ENCODE peak calls at places on chromosomes 16 and 17, in five cellular contexts. O is endothelial cell of umbilical vein, F is sigmoid colon, G is HCT116, U is aorta. W is an unnamed sample. For H3K4me1, the result is how much of the 10 kb centered on the place peaks cover.

GRCh38 chr16:56878455-56878854 is 13.4 kb downstream of the SLC12A3 start:
- DNase-seq in O (no peak), F (no peak), G (no peak), U (no peak), W (no peak)

GRCh38 chr17:61201211-61201610 is 198.4 kb upstream of the TBX2 start:
- DNase-seq in O (no peak), F (no peak), G (no peak), U (no peak), W (no peak)

GRCh38 chr16:77223184-77223583 is 24.0 kb downstream of the SYCE1L start:
- DNase-seq in O (no peak), F (no peak), G (no peak), U (no peak), W (no peak)

GRCh38 chr17:78944956-78945355 is 19.8 kb upstream of the TIMP2 start:
- DNase-seq in O (no peak), F (peak), G (no peak), U (no peak), W (no peak)

GRCh38 chr17:17690156-17690737 is 9.0 kb downstream of the RAI1 start:
- DNase-seq in O (no peak), F (no peak), G (no peak), U (no peak), W (no peak)

GRCh38 chr16:70696952-70697600 is 11.2 kb upstream of the MTSS2 start:
- DNase-seq in O (no peak), F (no peak), G (no peak), U (no peak), W (peak)

GRCh38 chr16:19102187-19102872 is 11.4 kb upstream of the ITPRIPL2 start:
- DNase-seq in O (no peak), F (no peak), G (no peak), U (no peak), W (no peak)

GRCh38 chr17:54901230-54901847 is 687 bp downstream of the TOM1L1 start:
- DNase-seq in O (no peak), F (no peak), G (peak), U (no peak), W (no peak)

GRCh38 chr17:48542114-48542955 is 2.6 kb downstream of the HOXB2 start:
- DNase-seq in O (peak), F (no peak), G (no peak), U (no peak), W (no peak)

GRCh38 chr17:59914274-59914854 is 21.4 kb downstream of the RPS6KB1 start:
- DNase-seq in O (peak), F (no peak), G (peak), U (no peak), W (no peak)

GRCh38 chr17:73717690-73718089 is 73.4 kb upstream of the SDK2 start:
- DNase-seq in O (no peak), F (no peak), G (no peak), U (no peak), W (no peak)

GRCh38 chr17:72556944-72557826 is 436.4 kb downstream of the SOX9 start:
- DNase-seq in O (peak), F (no peak), G (peak), U (peak), W (peak)

GRCh38 chr16:48432136-48432535 is 46.9 kb upstream of the SIAH1 start:
- DNase-seq in O (no peak), F (no peak), G (no peak), U (no peak), W (no peak)

GRCh38 chr17:81867123-81867951 is 3.8 kb downstream of the ARHGDIA start:
- DNase-seq in O (no peak), F (no peak), G (no peak), U (no peak), W (no peak)

GRCh38 chr17:55144518-55144917 is 120.2 kb upstream of the HLF start:
- DNase-seq in O (no peak), F (no peak), G (no peak), U (no peak), W (no peak)

GRCh38 chr16:72203401-72203800 is 31.4 kb upstream of the PMFBP1 start:
- DNase-seq in O (peak), F (no peak), G (no peak), U (peak), W (no peak)

GRCh38 chr17:35448899-35449227 is 297 bp upstream of the SLFN13 start:
- DNase-seq in O (no peak), F (no peak), G (no peak), U (no peak), W (no peak)

GRCh38 chr16:65406933-65407332 is 285.1 kb upstream of the CDH11 start:
- DNase-seq in O (no peak), F (no peak), G (no peak), U (no peak), W (no peak)

GRCh38 chr17:76519667-76520066 is 17.8 kb downstream of the CYGB start:
- DNase-seq in O (no peak), F (no peak), G (no peak), U (no peak), W (no peak)

GRCh38 chr17:63537991-63538692 is 12.1 kb upstream of the DCAF7 start:
- DNase-seq in O (no peak), F (peak), G (no peak), U (no peak), W (peak)

GRCh38 chr16:65808735-65809134 is 557.8 kb upstream of the CDH5 start:
- DNase-seq in O (no peak), F (no peak), G (no peak), U (no peak), W (no peak)

GRCh38 chr17:34827008-34827407 is 134.3 kb downstream of the CCT6B start:
- DNase-seq in O (no peak), F (no peak), G (no peak), U (no peak), W (no peak)

GRCh38 chr16:88626646-88627045 is 11.7 kb upstream of the IL17C start:
- DNase-seq in O (no peak), F (no peak), G (no peak), U (no peak), W (no peak)

GRCh38 chr17:81328489-81328888 is 33.4 kb upstream of the SLC38A10 start:
- DNase-seq in O (no peak), F (no peak), G (no peak), U (no peak), W (peak)

GRCh38 chr16:30380072-30380471 is 2.3 kb downstream of the SEPTIN1 start:
- DNase-seq in O (no peak), F (no peak), G (no peak), U (no peak), W (no peak)

GRCh38 chr16:30379165-30379783 is 3.1 kb downstream of the SEPTIN1 start:
- DNase-seq in O (no peak), F (no peak), G (no peak), U (no peak), W (peak)

GRCh38 chr16:30380801-30381208 is 1.6 kb downstream of the SEPTIN1 start:
- DNase-seq in O (no peak), F (no peak), G (no peak), U (no peak), W (no peak)

GRCh38 chr16:30382398-30383015 is at the start of gene SEPTIN1:
- DNase-seq in O (no peak), F (no peak), G (no peak), U (no peak), W (no peak)

DNA sequence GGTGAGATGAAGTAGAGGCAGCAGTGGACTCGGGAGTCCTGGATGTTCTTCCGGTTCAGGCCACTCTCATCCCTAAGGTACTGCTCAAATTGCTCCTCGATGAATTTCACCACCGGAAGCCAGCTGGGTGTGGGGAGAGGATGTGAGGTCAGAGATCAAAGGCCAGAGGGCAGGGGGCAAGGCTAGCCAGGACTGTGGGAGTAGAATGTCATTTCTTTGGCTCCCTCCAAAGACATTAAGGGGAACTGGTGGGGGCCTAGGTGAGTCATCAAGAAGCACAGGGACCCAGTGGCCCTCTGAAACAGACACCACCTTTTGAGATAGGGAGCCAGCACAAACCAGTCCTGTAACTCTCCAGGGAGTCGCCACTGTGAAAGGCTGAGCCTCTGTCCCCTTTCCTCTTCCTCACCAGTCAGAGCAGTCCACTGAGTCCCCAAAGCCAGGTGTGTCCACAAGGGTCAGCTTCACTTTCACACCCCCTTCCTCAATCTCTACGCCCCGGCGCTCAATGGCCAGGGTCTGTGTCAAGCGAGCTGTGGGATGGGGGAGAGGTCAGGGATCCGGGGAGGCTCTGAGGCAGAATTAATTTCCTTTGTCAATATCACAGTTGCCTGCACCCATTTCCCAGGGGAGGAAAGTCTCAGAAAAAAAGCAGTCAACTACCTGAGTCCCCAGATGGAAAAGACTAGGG is 865 bp downstream of the SEPTIN1 start:
- DNase-seq in O (no peak), F (no peak), G (no peak), U (no peak), W (no peak)
- H3K27ac ChIP-seq in O (no peak), F (no peak), G (no peak), U (no peak), W (peak)

GRCh38 chr17:42677012-42677857 is 441 bp upstream of the PLEKHH3 start:
- DNase-seq in O (peak), F (peak), G (peak), U (peak), W (peak)

GRCh38 chr17:42679492-42680330 is 1.9 kb downstream of the CCR10 start:
- DNase-seq in O (peak), F (peak), G (no peak), U (peak), W (peak)

GRCh38 chr17:42676424-42677011 is at the start of gene PLEKHH3:
- DNase-seq in O (no peak), F (no peak), G (no peak), U (no peak), W (no peak)

GRCh38 chr17:42679001-42679491 is 2.3 kb upstream of the PLEKHH3 start:
- DNase-seq in O (peak), F (no peak), G (no peak), U (no peak), W (peak)

GRCh38 chr17:42677921-42678781 is 1.4 kb upstream of the PLEKHH3 start:
- DNase-seq in O (peak), F (peak), G (peak), U (peak), W (peak)
- H3K4me1 ChIP-seq in O (under half), F (half or more), G (half or more), U (under half), W (half or more)

GRCh38 chr17:41176744-41177387 is 1.2 kb downstream of the KRTAP4-2 start:
- DNase-seq in O (no peak), F (no peak), G (no peak), U (no peak), W (no peak)

GRCh38 chr17:41177727-41178271 is at the start of gene KRTAP4-2:
- DNase-seq in O (no peak), F (no peak), G (no peak), U (no peak), W (no peak)

GRCh38 chr17:41184480-41184961 is at the start of gene KRTAP4-1:
- DNase-seq in O (no peak), F (no peak), G (no peak), U (no peak), W (no peak)

GRCh38 chr17:41178341-41178740 is 320 bp upstream of the KRTAP4-2 start:
- DNase-seq in O (no peak), F (no peak), G (no peak), U (no peak), W (no peak)

DNA sequence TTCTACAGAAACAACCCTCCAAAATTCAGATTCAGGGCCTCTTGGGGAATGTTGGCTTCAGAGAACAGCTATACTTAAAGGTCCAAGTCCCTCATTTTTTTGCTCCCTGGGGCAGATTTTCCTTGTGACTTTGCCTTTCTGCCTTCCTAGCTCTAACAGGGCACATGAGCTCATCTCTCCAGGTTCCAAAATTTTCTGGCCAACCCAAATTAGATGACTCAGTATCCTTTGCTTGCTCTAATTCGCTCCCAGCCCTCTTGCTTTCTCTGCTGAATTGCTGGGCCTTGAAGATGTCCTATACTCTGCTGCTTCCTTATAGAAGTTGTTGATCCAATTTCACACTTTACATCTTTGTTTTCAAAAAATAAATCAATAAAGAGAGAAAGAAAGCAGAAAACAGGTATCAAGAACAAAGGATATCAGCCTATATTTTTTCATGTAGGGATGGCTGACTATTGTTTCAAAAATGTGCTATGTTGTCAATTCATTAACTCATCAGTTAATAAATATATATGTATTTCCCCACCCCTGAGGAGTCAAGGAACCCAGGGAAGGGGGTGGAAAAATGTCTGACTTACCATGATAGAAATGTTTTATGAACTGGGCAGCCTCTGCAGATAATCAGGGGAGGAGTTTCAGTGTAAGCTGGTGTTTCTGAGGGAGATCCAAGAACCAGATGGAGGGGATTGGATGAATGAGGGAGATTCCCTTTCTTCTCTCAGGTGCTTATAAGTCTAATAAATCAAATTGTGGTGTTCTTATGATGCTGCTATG is 1.0 kb upstream of the KRTAP4-2 start:
- DNase-seq in O (no peak), F (no peak), G (no peak), U (no peak), W (no peak)
- H3K27ac ChIP-seq in O (no peak), F (no peak), G (no peak), U (no peak), W (no peak)

DNA sequence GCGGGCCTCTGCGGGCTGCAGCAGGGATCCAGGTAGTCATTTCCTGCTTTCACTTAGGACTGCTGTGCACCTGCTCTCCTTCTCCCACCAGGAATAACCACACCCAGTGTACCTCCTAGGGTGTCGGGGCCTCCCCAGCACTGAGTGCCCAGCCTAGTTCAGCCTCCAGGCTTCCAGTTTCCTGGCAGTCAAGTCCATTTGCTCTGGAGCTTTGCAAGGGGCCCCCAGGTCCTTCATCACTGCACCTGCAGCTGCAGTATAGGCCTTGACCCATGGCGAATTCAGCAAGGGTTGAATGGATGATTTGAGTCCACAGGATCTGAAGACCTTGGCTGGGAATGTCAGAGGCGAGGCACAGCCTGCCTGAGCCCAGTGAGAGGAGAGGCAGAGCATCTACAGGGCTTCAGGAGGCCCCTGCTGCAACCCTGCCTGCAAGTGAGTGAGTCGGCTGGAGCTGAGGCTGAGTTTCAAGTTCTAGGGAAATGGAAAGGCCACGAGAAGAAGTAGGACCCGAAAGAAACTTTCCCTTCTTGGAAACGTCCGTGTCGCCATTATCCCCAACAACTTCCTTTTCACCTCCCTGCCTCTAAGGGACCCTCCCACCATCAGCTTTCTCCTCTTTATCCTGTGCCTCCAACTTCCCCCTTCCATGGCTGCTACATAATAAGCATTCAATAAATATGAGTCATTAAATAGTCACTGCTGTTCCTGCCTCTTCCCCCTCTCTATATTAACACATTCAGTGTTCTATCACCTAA is 116.2 kb upstream of the TNRC6C start:
- DNase-seq in O (peak), F (peak), G (no peak), U (no peak), W (peak)
- H3K4me1 ChIP-seq in O (under half), F (under half), G (under half), U (under half), W (under half)

GRCh38 chr16:31458073-31458834 is 1.0 kb upstream of the ARMC5 start:
- DNase-seq in O (peak), F (peak), G (no peak), U (peak), W (peak)
- H3K27ac ChIP-seq in O (peak), F (peak), G (peak), U (peak), W (peak)

GRCh38 chr17:28528329-28529011 is 22.3 kb downstream of the FOXN1 start:
- DNase-seq in O (no peak), F (no peak), G (no peak), U (no peak), W (no peak)
- H3K4me1 ChIP-seq in O (under half), F (under half), G (under half), U (under half), W (under half)

GRCh38 chr17:2947996-2948550 is 115.3 kb downstream of the OR1D5 start:
- DNase-seq in O (no peak), F (no peak), G (no peak), U (peak), W (peak)
- H3K27ac ChIP-seq in O (no peak), F (no peak), G (no peak), U (no peak), W (no peak)

DNA sequence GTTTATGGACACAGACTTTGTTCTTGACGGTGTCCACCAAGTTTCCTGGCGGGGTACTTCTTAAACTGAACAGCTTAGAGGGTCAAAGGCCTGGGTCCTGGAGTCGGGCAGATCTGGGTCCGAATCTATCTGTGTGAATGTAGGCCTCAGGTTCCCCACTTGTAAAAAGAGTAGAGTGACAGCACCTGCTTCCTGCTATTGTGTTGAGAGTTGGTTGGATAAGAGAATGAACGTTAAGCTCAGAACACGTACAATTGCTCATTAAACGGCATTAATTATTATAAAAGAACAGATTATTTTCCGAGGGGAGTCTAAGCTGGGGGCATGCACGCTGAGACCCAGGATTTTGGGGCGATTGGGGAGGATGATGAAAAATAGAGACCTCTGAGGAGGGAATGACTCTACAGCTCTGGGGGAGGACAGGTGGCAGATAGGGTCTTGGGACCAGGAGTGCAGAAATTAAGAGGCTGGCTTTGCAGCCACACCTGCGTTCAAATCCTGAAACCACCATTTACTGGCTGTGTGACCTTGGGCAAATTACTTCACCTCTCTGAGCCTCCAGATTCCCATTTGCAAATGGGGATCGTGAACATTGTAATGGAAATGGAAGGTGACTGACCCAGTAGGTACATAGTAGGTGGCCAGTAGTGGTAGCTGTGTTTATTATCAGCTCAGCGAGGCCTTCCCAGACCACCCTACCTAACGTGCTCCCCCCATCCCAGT is 862 bp downstream of the CLEC16A start:
- DNase-seq in O (peak), F (no peak), G (no peak), U (no peak), W (no peak)
- H3K4me1 ChIP-seq in O (under half), F (half or more), G (half or more), U (under half), W (under half)

DNA sequence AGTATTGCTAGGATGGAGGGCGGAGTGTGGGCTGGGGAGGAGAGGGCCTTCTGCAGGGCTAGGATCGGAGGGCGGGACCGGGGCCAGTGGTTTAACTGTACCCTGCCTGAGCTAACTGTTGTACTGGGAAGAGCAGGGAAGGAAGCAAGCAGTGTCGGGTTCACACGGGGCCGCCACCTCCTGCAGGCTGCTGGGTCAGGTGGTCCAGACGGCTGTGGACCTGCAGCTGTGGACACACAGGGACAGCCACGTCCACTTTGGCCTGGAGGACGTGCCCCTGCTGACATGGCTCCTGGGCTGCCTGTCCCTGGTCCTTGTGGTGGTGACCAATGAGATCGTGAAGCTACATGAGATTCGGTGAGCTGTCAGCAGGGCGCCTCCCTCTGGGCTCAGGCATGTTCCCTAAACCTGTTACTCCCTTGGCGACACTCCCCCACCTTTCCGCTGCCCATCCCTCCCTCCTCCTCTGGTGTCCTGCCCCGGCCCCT is 16.6 kb downstream of the CASKIN2 start:
- DNase-seq in O (no peak), F (no peak), G (no peak), U (no peak), W (no peak)
- H3K27ac ChIP-seq in O (no peak), F (peak), G (no peak), U (no peak), W (peak)

W was measured in upper lobe of right lung.